ENCODE peak calls at places on chromosomes 16 and 17, in six cellular contexts. A is tibial nerve; M is body of pancreas; S is left lung; Y is ovary; T is effector memory CD4-positive, alpha-beta T cell. U is an unnamed sample.

GRCh38 chr16:4556112-4556511 is at the start of gene C16orf96:
- DNase-seq in A (no peak), M (no peak), S (no peak), Y (no peak), T (no peak), U (no peak)

GRCh38 chr17:77223642-77224420 is 83.1 kb downstream of the SEC14L1 start:
- DNase-seq in A (no peak), M (no peak), S (no peak), Y (no peak), T (no peak), U (no peak)

GRCh38 chr17:58247511-58248363 is 9.4 kb downstream of the LPO start:
- DNase-seq in A (no peak), M (no peak), S (no peak), Y (no peak), T (no peak), U (no peak)

GRCh38 chr16:50591800-50592771 is 43.9 kb downstream of the NKD1 start:
- DNase-seq in A (no peak), M (peak; percentile 95), S (peak; percentile 65), Y (peak; percentile 82), T (no peak), U (peak; percentile 91)

GRCh38 chr17:17778308-17779014 is 58.3 kb downstream of the SREBF1 start:
- DNase-seq in A (peak; percentile 63), M (no peak), S (no peak), Y (peak; percentile 94), T (no peak), U (peak; percentile 74)

GRCh38 chr16:3171855-3172593 is 16.0 kb upstream of the OR1F1 start:
- DNase-seq in A (no peak), M (no peak), S (no peak), Y (no peak), T (no peak), U (no peak)

GRCh38 chr17:80935526-80935925 is 56.1 kb upstream of the CHMP6 start:
- DNase-seq in A (no peak), M (no peak), S (no peak), Y (no peak), T (no peak), U (no peak)

GRCh38 chr17:14918540-14918939 is 346.6 kb downstream of the PMP22 start:
- DNase-seq in A (no peak), M (no peak), S (no peak), Y (no peak), T (no peak), U (no peak)

GRCh38 chr16:11090947-11091785 is 146.8 kb downstream of the CLEC16A start:
- DNase-seq in A (no peak), M (no peak), S (no peak), Y (no peak), T (no peak), U (no peak)

GRCh38 chr17:67488161-67488560 is 111.1 kb downstream of the PITPNC1 start:
- DNase-seq in A (no peak), M (no peak), S (no peak), Y (no peak), T (no peak), U (no peak)

GRCh38 chr16:75805946-75806345 is 79.7 kb upstream of the CPHXL start:
- DNase-seq in A (no peak), M (no peak), S (no peak), Y (no peak), T (no peak), U (no peak)

GRCh38 chr17:66240013-66240412 is 10.8 kb upstream of the APOH start:
- DNase-seq in A (no peak), M (no peak), S (no peak), Y (no peak), T (no peak), U (no peak)

GRCh38 chr16:35605921-35606320 is 2146.5 kb downstream of the TP53TG3F start:
- DNase-seq in A (no peak), M (no peak), S (no peak), Y (no peak), T (no peak), U (no peak)

GRCh38 chr16:51524555-51525373 is 373.7 kb upstream of the SALL1 start:
- DNase-seq in A (no peak), M (peak; percentile 36), S (no peak), Y (peak; percentile 45), T (no peak), U (no peak)

GRCh38 chr17:50764860-50765259 is 2.5 kb downstream of the ANKRD40CL start:
- DNase-seq in A (no peak), M (no peak), S (no peak), Y (no peak), T (no peak), U (no peak)

GRCh38 chr17:50763716-50764450 is 3.4 kb downstream of the ANKRD40CL start:
- DNase-seq in A (no peak), M (no peak), S (no peak), Y (no peak), T (no peak), U (no peak)

GRCh38 chr17:50765454-50766221 is 1.7 kb downstream of the ANKRD40CL start:
- DNase-seq in A (no peak), M (no peak), S (no peak), Y (no peak), T (no peak), U (no peak)

GRCh38 chr17:50758989-50759544 is 8.3 kb downstream of the ANKRD40CL start:
- DNase-seq in A (no peak), M (no peak), S (no peak), Y (no peak), T (no peak), U (no peak)

GRCh38 chr17:50762177-50762576 is 5.1 kb downstream of the ANKRD40CL start:
- DNase-seq in A (no peak), M (no peak), S (no peak), Y (no peak), T (no peak), U (no peak)
- H3K27ac ChIP-seq in A (no peak overlapping the region), M (no peak overlapping the region), S (no peak overlapping the region), Y (no peak overlapping the region), T (no peak overlapping the region), U (no peak overlapping the region)

GRCh38 chr17:8576895-8577294 is 53.6 kb downstream of the MYH10 start:
- DNase-seq in A (no peak), M (no peak), S (no peak), Y (no peak), T (no peak), U (no peak)
- H3K27ac ChIP-seq in A (no peak overlapping the region), M (no peak overlapping the region), S (no peak overlapping the region), Y (no peak overlapping the region), T (no peak overlapping the region), U (peak overlapping the region; percentile 49)

GRCh38 chr17:82153295-82153691 is 55.3 kb upstream of the FASN start:
- DNase-seq in A (no peak), M (no peak), S (no peak), Y (no peak), T (no peak), U (no peak)
- H3K27ac ChIP-seq in A (no peak overlapping the region), M (no peak overlapping the region), S (no peak overlapping the region), Y (no peak overlapping the region), T (no peak overlapping the region), U (no peak overlapping the region)

DNA sequence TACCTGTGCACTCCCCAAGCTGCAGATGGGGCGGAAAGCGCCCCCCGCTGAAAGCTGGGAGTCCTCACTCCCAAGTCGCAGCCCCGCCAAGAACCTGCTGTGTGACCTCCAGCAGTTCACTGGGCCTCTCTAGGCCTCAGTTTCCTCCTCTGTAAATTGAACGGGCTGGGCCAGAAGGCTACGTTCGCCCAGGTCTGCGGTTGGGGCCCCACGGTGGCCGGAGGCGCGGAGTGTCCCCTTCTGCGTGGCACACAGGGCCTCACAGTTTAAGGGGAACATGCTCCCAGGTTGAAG is 628 bp downstream of the GALK1 start:
- DNase-seq in A (no peak), M (no peak), S (no peak), Y (no peak), T (no peak), U (no peak)
- H3K27ac ChIP-seq in A (peak overlapping the region; percentile 86), M (peak overlapping the region; percentile 67), S (peak overlapping the region; percentile 85), Y (peak overlapping the region; percentile 1), T (peak overlapping the region; percentile 55), U (no peak overlapping the region)

DNA sequence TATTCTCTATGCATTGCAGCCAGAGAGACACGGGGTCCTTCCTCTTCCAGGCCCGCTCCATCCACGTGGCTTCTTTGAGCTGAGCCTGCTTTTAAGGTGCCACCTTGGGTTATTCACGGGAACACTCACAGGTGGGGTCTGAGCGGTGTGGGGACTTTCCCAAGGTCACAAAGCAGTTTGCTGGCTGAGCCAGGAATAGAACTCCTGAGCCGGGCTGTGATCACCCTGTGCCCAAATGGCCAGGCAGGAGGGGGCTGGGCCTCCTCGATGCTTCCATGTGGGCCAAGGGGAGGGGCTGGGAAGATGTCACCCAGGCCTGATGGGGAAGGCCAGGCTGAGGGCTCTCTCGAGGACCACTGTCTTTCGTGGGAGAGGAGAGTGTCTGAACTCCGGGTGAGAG is 13.0 kb upstream of the GSE1 start:
- DNase-seq in A (no peak), M (peak; percentile 55), S (no peak), Y (no peak), T (no peak), U (no peak)
- H3K27ac ChIP-seq in A (no peak overlapping the region), M (peak overlapping the region; percentile 91), S (no peak overlapping the region), Y (no peak overlapping the region), T (no peak overlapping the region), U (no peak overlapping the region)

GRCh38 chr17:47291242-47291873 is 32.4 kb upstream of the EFCAB13 start:
- DNase-seq in A (no peak), M (no peak), S (no peak), Y (no peak), T (no peak), U (no peak)
- H3K27ac ChIP-seq in A (no peak overlapping the region), M (no peak overlapping the region), S (no peak overlapping the region), Y (no peak overlapping the region), T (no peak overlapping the region), U (no peak overlapping the region)

DNA sequence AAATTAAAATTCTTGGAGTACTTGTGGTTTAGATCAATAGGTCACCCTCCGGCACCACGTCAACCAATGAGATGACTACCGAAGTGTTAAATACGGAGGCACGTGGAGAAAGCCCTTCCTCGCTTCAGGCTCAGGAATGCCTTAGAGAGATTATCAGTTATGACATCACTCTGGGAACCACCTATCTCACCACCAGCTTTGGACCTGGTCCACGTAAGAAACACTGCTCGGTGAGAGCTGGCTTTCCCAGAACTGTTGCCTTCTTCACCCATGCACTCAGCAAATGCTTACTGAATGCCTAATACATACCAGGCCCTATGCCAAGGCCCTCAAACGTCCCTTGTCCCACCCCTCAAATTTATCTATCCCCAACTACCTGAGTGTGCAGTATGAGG is 71.3 kb downstream of the SMG6 start:
- DNase-seq in A (no peak), M (no peak), S (no peak), Y (no peak), T (no peak), U (no peak)
- H3K27ac ChIP-seq in A (peak overlapping the region; percentile 45), M (no peak overlapping the region), S (peak overlapping the region; percentile 15), Y (peak overlapping the region; percentile 20), T (no peak overlapping the region), U (no peak overlapping the region)

DNA sequence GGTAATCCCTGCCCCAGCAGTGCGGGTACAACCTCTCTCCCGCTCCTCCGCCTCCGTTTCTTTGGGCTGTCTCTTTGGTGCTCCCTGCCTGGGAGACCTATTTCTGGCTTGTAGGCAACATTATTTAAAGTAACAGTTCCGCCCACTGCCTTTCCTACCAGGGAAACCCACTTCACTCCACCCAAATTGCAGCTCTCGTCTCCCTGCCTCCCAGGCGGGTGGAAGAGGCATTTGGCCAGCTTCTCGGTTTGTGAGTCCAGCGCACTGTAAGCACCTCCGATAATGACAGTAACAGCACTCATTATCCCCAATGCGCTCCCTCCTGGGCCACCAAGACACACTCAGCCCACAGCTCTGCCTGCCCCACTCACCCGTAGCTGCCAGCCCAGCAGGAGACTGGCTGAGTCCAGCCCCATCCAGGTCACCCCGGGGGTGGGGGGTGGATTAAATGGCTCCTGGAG is 165.1 kb upstream of the CDC42EP4 start:
- DNase-seq in A (no peak), M (no peak), S (no peak), Y (no peak), T (no peak), U (no peak)
- H3K27ac ChIP-seq in A (no peak overlapping the region), M (no peak overlapping the region), S (no peak overlapping the region), Y (no peak overlapping the region), T (no peak overlapping the region), U (no peak overlapping the region)